ENCODE peak calls at places on chromosomes 11 and 22, in eight cellular contexts. O, A, Y, E, X, R, H and W are unnamed samples.

GRCh38 chr11:2257023-2257700 is 13.2 kb downstream of the ASCL2 start:
- DNase-seq in O (no peak), A (no peak), Y (no peak), E (no peak), X (no peak), R (no peak), H (no peak), W (no peak)

GRCh38 chr22:46690146-46690545 is 47.9 kb downstream of the CERK start:
- DNase-seq in O (no peak), A (no peak), Y (no peak), E (no peak), X (no peak), R (no peak), H (no peak), W (no peak)

GRCh38 chr11:61949169-61950034 is 749 bp upstream of the BEST1 start:
- DNase-seq in O (no peak), A (peak), Y (peak), E (peak), X (peak), R (peak), H (no peak), W (peak)

GRCh38 chr11:128806496-128807261 is 60.4 kb downstream of the KCNJ1 start:
- DNase-seq in O (no peak), A (no peak), Y (no peak), E (no peak), X (no peak), R (no peak), H (no peak), W (no peak)

GRCh38 chr22:38831166-38831945 is 12.5 kb downstream of the NPTXR start:
- DNase-seq in O (no peak), A (peak), Y (peak), E (peak), X (no peak), R (no peak), H (peak), W (peak)

GRCh38 chr22:24791362-24791761 is 14.6 kb upstream of the SGSM1 start:
- DNase-seq in O (no peak), A (no peak), Y (no peak), E (no peak), X (no peak), R (no peak), H (no peak), W (no peak)

GRCh38 chr11:86623736-86624135 is 48.7 kb downstream of the ME3 start:
- DNase-seq in O (no peak), A (no peak), Y (no peak), E (no peak), X (no peak), R (no peak), H (no peak), W (no peak)

GRCh38 chr11:118151421-118151820 is 1.2 kb downstream of the SCN4B start:
- DNase-seq in O (no peak), A (no peak), Y (no peak), E (no peak), X (no peak), R (no peak), H (no peak), W (no peak)

GRCh38 chr11:119315139-119316016 is 1.6 kb downstream of the MCAM start:
- DNase-seq in O (peak), A (no peak), Y (no peak), E (no peak), X (peak), R (peak), H (no peak), W (no peak)

GRCh38 chr11:72292106-72292790 is 48.3 kb upstream of the PHOX2A start:
- DNase-seq in O (no peak), A (no peak), Y (no peak), E (no peak), X (no peak), R (no peak), H (no peak), W (no peak)

GRCh38 chr11:86370171-86370570 is 4.5 kb upstream of the CCDC81 start:
- DNase-seq in O (no peak), A (no peak), Y (no peak), E (no peak), X (no peak), R (no peak), H (no peak), W (no peak)

GRCh38 chr22:33772793-33773192 is 147.5 kb downstream of the LARGE1 start:
- DNase-seq in O (no peak), A (no peak), Y (no peak), E (no peak), X (no peak), R (no peak), H (no peak), W (no peak)

GRCh38 chr22:19691721-19692341 is 22.5 kb upstream of the SEPTIN5 start:
- DNase-seq in O (no peak), A (peak), Y (peak), E (peak), X (peak), R (no peak), H (no peak), W (peak)

GRCh38 chr11:24511518-24511917 is 14.7 kb downstream of the LUZP2 start:
- DNase-seq in O (no peak), A (no peak), Y (no peak), E (peak), X (no peak), R (no peak), H (no peak), W (no peak)

GRCh38 chr11:60851327-60852059 is 4.3 kb downstream of the PTGDR2 start:
- DNase-seq in O (no peak), A (no peak), Y (no peak), E (no peak), X (no peak), R (no peak), H (no peak), W (no peak)

GRCh38 chr11:60847281-60847680 is 5.4 kb downstream of the CCDC86 start:
- DNase-seq in O (no peak), A (no peak), Y (no peak), E (peak), X (no peak), R (no peak), H (no peak), W (no peak)

GRCh38 chr11:60847906-60848305 is 6.0 kb downstream of the CCDC86 start:
- DNase-seq in O (no peak), A (no peak), Y (no peak), E (no peak), X (no peak), R (no peak), H (no peak), W (no peak)

GRCh38 chr11:60849641-60850520 is 5.9 kb downstream of the PTGDR2 start:
- DNase-seq in O (no peak), A (no peak), Y (no peak), E (no peak), X (no peak), R (no peak), H (no peak), W (no peak)

DNA sequence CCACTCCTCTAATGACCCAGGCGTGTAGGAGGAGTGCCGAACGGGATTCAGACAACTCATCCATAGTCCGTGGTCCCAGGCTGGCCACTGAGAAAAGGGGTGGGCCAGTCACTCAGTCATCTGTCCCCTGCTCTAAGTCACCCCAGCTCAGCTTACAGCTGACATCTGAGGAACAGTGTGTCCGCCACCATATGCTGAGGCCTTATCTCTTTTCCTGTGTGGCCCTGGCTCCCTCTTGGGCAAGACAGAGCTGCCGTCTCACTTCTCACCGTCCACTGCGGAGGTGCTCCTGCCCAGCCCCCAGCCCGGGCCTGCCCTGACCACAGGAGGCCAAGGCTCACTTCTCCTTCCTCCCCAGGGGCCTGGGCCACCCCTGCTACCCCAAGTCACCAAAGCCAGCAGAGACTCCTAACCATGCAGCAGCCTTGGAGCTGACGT is 6.8 kb downstream of the CCDC86 start:
- DNase-seq in O (no peak), A (no peak), Y (no peak), E (no peak), X (no peak), R (no peak), H (no peak), W (no peak)
- H3K4me3 ChIP-seq in O (no peak), A (no peak), Y (no peak), E (no peak), X (no peak), R (no peak), H (no peak), W (no peak)

GRCh38 chr22:17496843-17497242 is 66.5 kb upstream of the SLC25A18 start:
- DNase-seq in O (no peak), A (no peak), Y (no peak), E (no peak), X (no peak), R (no peak), H (peak), W (no peak)
- H3K4me3 ChIP-seq in O (no peak), A (no peak), Y (no peak), E (no peak), X (no peak), R (no peak), H (no peak), W (no peak)

GRCh38 chr22:35971418-35972119 is 57.1 kb downstream of the RBFOX2 start:
- DNase-seq in O (no peak), A (peak), Y (peak), E (peak), X (no peak), R (no peak), H (no peak), W (peak)
- H3K4me3 ChIP-seq in O (no peak), A (no peak), Y (peak), E (no peak), X (no peak), R (no peak), H (no peak), W (peak)

GRCh38 chr22:41367039-41367679 is 14.6 kb upstream of the TEF start:
- DNase-seq in O (no peak), A (peak), Y (peak), E (peak), X (peak), R (peak), H (peak), W (peak)

GRCh38 chr22:41369089-41369745 is 12.5 kb upstream of the TEF start:
- DNase-seq in O (no peak), A (no peak), Y (no peak), E (no peak), X (no peak), R (no peak), H (no peak), W (no peak)

GRCh38 chr22:41369837-41370236 is 11.9 kb upstream of the TEF start:
- DNase-seq in O (no peak), A (no peak), Y (no peak), E (no peak), X (no peak), R (no peak), H (no peak), W (no peak)

GRCh38 chr22:41367680-41368542 is 13.8 kb upstream of the TEF start:
- DNase-seq in O (no peak), A (no peak), Y (no peak), E (peak), X (peak), R (peak), H (peak), W (peak)

DNA sequence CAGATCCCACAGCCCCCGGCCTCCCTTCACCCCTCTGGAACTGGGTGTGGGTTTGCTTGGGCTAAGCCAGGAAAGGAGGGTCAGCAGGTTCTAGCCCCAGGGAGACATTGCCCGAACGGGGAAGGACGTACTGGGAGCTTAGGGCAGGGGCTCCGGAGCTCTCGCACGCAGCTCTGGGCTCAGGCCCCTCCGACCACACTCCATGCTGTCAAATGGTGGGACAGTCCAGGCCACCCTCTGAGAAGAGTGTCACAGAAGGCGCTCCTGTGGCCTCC is 13.3 kb upstream of the TEF start:
- DNase-seq in O (no peak), A (no peak), Y (no peak), E (no peak), X (no peak), R (no peak), H (no peak), W (no peak)
- H3K4me3 ChIP-seq in O (no peak), A (no peak), Y (no peak), E (no peak), X (no peak), R (peak), H (no peak), W (peak)

DNA sequence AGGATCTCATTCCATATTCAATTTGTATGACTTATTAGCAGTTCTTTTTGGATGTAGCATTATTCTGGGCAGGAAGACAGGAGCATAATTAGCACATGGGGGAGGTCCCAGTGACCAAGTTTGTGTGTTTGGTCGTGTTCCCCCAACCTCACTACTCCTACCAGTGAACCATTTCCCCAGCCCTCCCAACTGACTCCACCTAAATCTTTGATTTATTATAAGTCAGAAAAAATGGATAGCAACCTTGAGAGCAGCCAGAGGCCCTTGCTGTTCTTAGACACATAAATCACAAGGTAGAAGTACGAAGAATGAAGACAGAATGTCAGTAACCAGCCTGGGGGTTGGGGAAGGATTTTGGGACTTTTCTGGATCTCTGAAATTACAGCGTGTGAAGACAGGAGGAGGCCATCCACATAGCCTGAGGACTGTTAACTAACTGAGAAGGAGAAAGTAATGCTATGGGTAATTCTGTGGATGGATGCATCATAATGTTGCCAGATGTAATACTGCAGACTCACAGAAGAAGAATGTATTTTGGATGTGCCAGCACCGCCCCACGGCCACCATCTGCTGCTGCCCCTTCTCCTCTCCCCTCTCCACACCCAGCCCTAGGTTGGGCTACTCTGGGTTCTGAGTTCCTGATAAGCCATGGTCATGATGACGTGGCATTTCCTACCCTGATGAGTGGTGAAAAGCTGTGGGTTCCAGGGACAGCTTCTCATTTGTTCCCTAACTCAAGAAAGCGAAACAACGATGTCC is 124.3 kb upstream of the TTC12 start:
- DNase-seq in O (no peak), A (peak), Y (peak), E (peak), X (no peak), R (no peak), H (no peak), W (peak)
- H3K4me3 ChIP-seq in O (no peak), A (no peak), Y (no peak), E (no peak), X (no peak), R (no peak), H (no peak), W (no peak)

DNA sequence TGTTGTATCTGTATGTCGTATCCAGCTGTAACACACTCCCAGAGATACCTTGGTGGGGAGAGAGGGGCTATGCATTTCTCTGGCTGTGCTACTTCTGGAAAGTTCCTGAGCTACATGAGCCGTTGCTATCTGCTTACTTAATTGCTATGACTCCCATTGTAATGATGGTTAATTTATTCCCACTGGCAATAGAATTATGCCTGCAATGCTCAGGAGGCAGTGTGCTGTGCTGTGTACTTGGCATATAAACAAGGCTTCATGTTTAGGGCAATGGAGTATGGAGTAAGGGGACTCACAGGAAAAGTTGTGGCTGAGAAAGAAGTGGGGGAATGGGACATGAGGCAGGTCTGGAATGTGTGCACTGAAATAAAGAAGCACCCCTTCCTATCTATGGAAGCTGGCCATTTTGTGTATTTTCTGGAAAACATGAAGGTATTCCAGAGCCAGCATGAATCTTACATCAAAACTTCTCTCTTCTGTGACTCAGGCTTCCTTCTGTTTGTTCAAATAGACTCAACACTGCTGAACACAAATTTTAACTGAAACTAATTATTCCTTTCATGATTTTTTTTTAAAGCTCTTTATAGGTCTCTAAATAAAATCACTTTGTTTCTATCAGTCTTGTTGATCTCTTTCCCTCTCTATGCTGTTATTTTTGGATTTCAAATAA is 40.6 kb downstream of the CD44 start:
- DNase-seq in O (no peak), A (no peak), Y (no peak), E (no peak), X (no peak), R (no peak), H (no peak), W (peak)
- H3K4me3 ChIP-seq in O (no peak), A (no peak), Y (no peak), E (no peak), X (no peak), R (no peak), H (no peak), W (no peak)

GRCh38 chr11:67265633-67266423 is 445 bp upstream of the GRK2 start:
- DNase-seq in O (peak), A (no peak), Y (peak), E (peak), X (peak), R (peak), H (no peak), W (peak)
- H3K4me3 ChIP-seq in O (no peak), A (peak), Y (no peak), E (peak), X (no peak), R (no peak), H (no peak), W (peak)